ENCODE peak calls at places on chromosomes 1 and 21, in five cellular contexts. One of them, this sample, is unnamed.

GRCh38 chr1:167756760-167757405 is 35.1 kb downstream of the MPZL1 start:
- DNase-seq in IMR-90: peak
- DNase-seq in HepG2: no peak
- DNase-seq in K562: peak
- DNase-seq in H1: no peak
- DNase-seq in this sample: no peak

GRCh38 chr1:47231314-47232186 is 475 bp downstream of the TAL1 start:
- DNase-seq in IMR-90: peak
- DNase-seq in HepG2: no peak
- DNase-seq in K562: peak
- DNase-seq in H1: no peak
- DNase-seq in this sample: no peak

GRCh38 chr1:171913385-171913784 is 72.1 kb downstream of the DNM3 start:
- DNase-seq in IMR-90: no peak
- DNase-seq in HepG2: peak
- DNase-seq in K562: no peak
- DNase-seq in H1: no peak
- DNase-seq in this sample: peak

GRCh38 chr1:4468386-4468785 is 186.0 kb upstream of the AJAP1 start:
- DNase-seq in IMR-90: no peak
- DNase-seq in HepG2: no peak
- DNase-seq in K562: no peak
- DNase-seq in H1: no peak
- DNase-seq in this sample: no peak

GRCh38 chr1:222335586-222335985 is 212.3 kb downstream of the HHIPL2 start:
- DNase-seq in IMR-90: peak
- DNase-seq in HepG2: no peak
- DNase-seq in K562: no peak
- DNase-seq in H1: no peak
- DNase-seq in this sample: no peak

GRCh38 chr1:32622806-32623694 is 27.3 kb downstream of the ZBTB8OS start:
- DNase-seq in IMR-90: no peak
- DNase-seq in HepG2: no peak
- DNase-seq in K562: no peak
- DNase-seq in H1: no peak
- DNase-seq in this sample: no peak

GRCh38 chr1:36256558-36257374 is 32.5 kb downstream of the THRAP3 start:
- DNase-seq in IMR-90: no peak
- DNase-seq in HepG2: no peak
- DNase-seq in K562: no peak
- DNase-seq in H1: no peak
- DNase-seq in this sample: no peak

GRCh38 chr1:235617808-235618207 is 31.8 kb downstream of the GNG4 start:
- DNase-seq in IMR-90: peak
- DNase-seq in HepG2: no peak
- DNase-seq in K562: no peak
- DNase-seq in H1: no peak
- DNase-seq in this sample: no peak

GRCh38 chr1:248421384-248421783 is 18.5 kb downstream of the OR2T1 start:
- DNase-seq in IMR-90: no peak
- DNase-seq in HepG2: no peak
- DNase-seq in K562: no peak
- DNase-seq in H1: no peak
- DNase-seq in this sample: no peak

GRCh38 chr1:56920551-56920950 is 45.3 kb downstream of the C8B start:
- DNase-seq in IMR-90: no peak
- DNase-seq in HepG2: no peak
- DNase-seq in K562: no peak
- DNase-seq in H1: no peak
- DNase-seq in this sample: no peak

GRCh38 chr1:85295654-85296053 is 19.2 kb upstream of the BCL10 start:
- DNase-seq in IMR-90: no peak
- DNase-seq in HepG2: no peak
- DNase-seq in K562: no peak
- DNase-seq in H1: no peak
- DNase-seq in this sample: no peak

GRCh38 chr1:36881071-36881405 is 153.3 kb downstream of the GRIK3 start:
- DNase-seq in IMR-90: no peak
- DNase-seq in HepG2: no peak
- DNase-seq in K562: no peak
- DNase-seq in H1: no peak
- DNase-seq in this sample: no peak

GRCh38 chr1:21238141-21238800 is 52.0 kb downstream of the ECE1 start:
- DNase-seq in IMR-90: peak
- DNase-seq in HepG2: no peak
- DNase-seq in K562: no peak
- DNase-seq in H1: no peak
- DNase-seq in this sample: no peak

GRCh38 chr1:234961468-234962339 is 166.9 kb downstream of the TOMM20 start:
- DNase-seq in IMR-90: peak
- DNase-seq in HepG2: no peak
- DNase-seq in K562: no peak
- DNase-seq in H1: no peak
- DNase-seq in this sample: peak

GRCh38 chr21:44955803-44956175 is 16.0 kb downstream of the SLX9 start:
- DNase-seq in IMR-90: no peak
- DNase-seq in HepG2: no peak
- DNase-seq in K562: no peak
- DNase-seq in H1: no peak
- DNase-seq in this sample: no peak

GRCh38 chr1:47776554-47777156 is 220.5 kb downstream of the TRABD2B start:
- DNase-seq in IMR-90: no peak
- DNase-seq in HepG2: no peak
- DNase-seq in K562: no peak
- DNase-seq in H1: no peak
- DNase-seq in this sample: no peak

GRCh38 chr1:193629875-193630274 is 443.5 kb upstream of the B3GALT2 start:
- DNase-seq in IMR-90: no peak
- DNase-seq in HepG2: no peak
- DNase-seq in K562: no peak
- DNase-seq in H1: no peak
- DNase-seq in this sample: no peak

GRCh38 chr21:24852610-24853195 is 754.6 kb downstream of the MRPL39 start:
- DNase-seq in IMR-90: no peak
- DNase-seq in HepG2: no peak
- DNase-seq in K562: no peak
- DNase-seq in H1: no peak
- DNase-seq in this sample: no peak

GRCh38 chr21:16082038-16082816 is 352.4 kb downstream of the USP25 start:
- DNase-seq in IMR-90: peak
- DNase-seq in HepG2: no peak
- DNase-seq in K562: no peak
- DNase-seq in H1: no peak
- DNase-seq in this sample: no peak

GRCh38 chr1:150973826-150974579 is 632 bp downstream of the CERS2 start:
- DNase-seq in IMR-90: no peak
- DNase-seq in HepG2: no peak
- DNase-seq in K562: no peak
- DNase-seq in H1: no peak
- DNase-seq in this sample: no peak

GRCh38 chr1:150976401-150976821 is 1.8 kb upstream of the CERS2 start:
- DNase-seq in IMR-90: no peak
- DNase-seq in HepG2: no peak
- DNase-seq in K562: peak
- DNase-seq in H1: no peak
- DNase-seq in this sample: no peak

GRCh38 chr1:150976879-150977694 is 2.5 kb upstream of the CERS2 start:
- DNase-seq in IMR-90: no peak
- DNase-seq in HepG2: peak
- DNase-seq in K562: peak
- DNase-seq in H1: no peak
- DNase-seq in this sample: peak

GRCh38 chr1:150973258-150973825 is 1.3 kb downstream of the CERS2 start:
- DNase-seq in IMR-90: no peak
- DNase-seq in HepG2: no peak
- DNase-seq in K562: peak
- DNase-seq in H1: no peak
- DNase-seq in this sample: no peak

GRCh38 chr1:150974580-150975478 is at the start of gene CERS2:
- DNase-seq in IMR-90: peak
- DNase-seq in HepG2: peak
- DNase-seq in K562: peak
- DNase-seq in H1: no peak
- DNase-seq in this sample: peak
- TF ChIP-seq MAFK in IMR-90: no peak
- TF ChIP-seq MAFK in HepG2: no peak
- TF ChIP-seq MAFK in K562: no peak
- TF ChIP-seq MAFK in H1: no peak
- TF ChIP-seq MAFK in this sample: no peak

GRCh38 chr1:204293605-204294365 is 65.9 kb downstream of the PLEKHA6 start:
- DNase-seq in IMR-90: peak
- DNase-seq in HepG2: no peak
- DNase-seq in K562: no peak
- DNase-seq in H1: no peak
- DNase-seq in this sample: no peak
- TF ChIP-seq MAFK in IMR-90: no peak
- TF ChIP-seq MAFK in HepG2: no peak
- TF ChIP-seq MAFK in K562: no peak
- TF ChIP-seq MAFK in H1: no peak
- TF ChIP-seq MAFK in this sample: no peak

GRCh38 chr1:186819140-186819539 is 9.6 kb upstream of the PLA2G4A start:
- DNase-seq in IMR-90: peak
- DNase-seq in HepG2: no peak
- DNase-seq in K562: no peak
- DNase-seq in H1: no peak
- DNase-seq in this sample: no peak
- TF ChIP-seq MAFK in IMR-90: no peak
- TF ChIP-seq MAFK in HepG2: no peak
- TF ChIP-seq MAFK in K562: no peak
- TF ChIP-seq MAFK in H1: no peak
- TF ChIP-seq MAFK in this sample: no peak

GRCh38 chr1:205377355-205377754 is 20.6 kb upstream of the KLHDC8A start:
- DNase-seq in IMR-90: no peak
- DNase-seq in HepG2: no peak
- DNase-seq in K562: no peak
- DNase-seq in H1: no peak
- DNase-seq in this sample: no peak

GRCh38 chr1:205374205-205375078 is 17.7 kb upstream of the KLHDC8A start:
- DNase-seq in IMR-90: peak
- DNase-seq in HepG2: no peak
- DNase-seq in K562: no peak
- DNase-seq in H1: no peak
- DNase-seq in this sample: peak

GRCh38 chr1:205376739-205377138 is 20.0 kb upstream of the KLHDC8A start:
- DNase-seq in IMR-90: no peak
- DNase-seq in HepG2: no peak
- DNase-seq in K562: no peak
- DNase-seq in H1: no peak
- DNase-seq in this sample: peak

GRCh38 chr1:205373022-205373421 is 16.3 kb upstream of the KLHDC8A start:
- DNase-seq in IMR-90: peak
- DNase-seq in HepG2: no peak
- DNase-seq in K562: no peak
- DNase-seq in H1: no peak
- DNase-seq in this sample: no peak

GRCh38 chr1:205375816-205376545 is 19.3 kb upstream of the KLHDC8A start:
- DNase-seq in IMR-90: peak
- DNase-seq in HepG2: peak
- DNase-seq in K562: peak
- DNase-seq in H1: no peak
- DNase-seq in this sample: peak
- TF ChIP-seq MAFK in IMR-90: no peak
- TF ChIP-seq MAFK in HepG2: no peak
- TF ChIP-seq MAFK in K562: no peak
- TF ChIP-seq MAFK in H1: no peak
- TF ChIP-seq MAFK in this sample: no peak

GRCh38 chr1:109164538-109164937 is 49.2 kb upstream of the SARS1 start:
- DNase-seq in IMR-90: no peak
- DNase-seq in HepG2: no peak
- DNase-seq in K562: no peak
- DNase-seq in H1: no peak
- DNase-seq in this sample: no peak
- TF ChIP-seq MAFK in IMR-90: no peak
- TF ChIP-seq MAFK in HepG2: no peak
- TF ChIP-seq MAFK in K562: no peak
- TF ChIP-seq MAFK in H1: no peak
- TF ChIP-seq MAFK in this sample: no peak

DNA sequence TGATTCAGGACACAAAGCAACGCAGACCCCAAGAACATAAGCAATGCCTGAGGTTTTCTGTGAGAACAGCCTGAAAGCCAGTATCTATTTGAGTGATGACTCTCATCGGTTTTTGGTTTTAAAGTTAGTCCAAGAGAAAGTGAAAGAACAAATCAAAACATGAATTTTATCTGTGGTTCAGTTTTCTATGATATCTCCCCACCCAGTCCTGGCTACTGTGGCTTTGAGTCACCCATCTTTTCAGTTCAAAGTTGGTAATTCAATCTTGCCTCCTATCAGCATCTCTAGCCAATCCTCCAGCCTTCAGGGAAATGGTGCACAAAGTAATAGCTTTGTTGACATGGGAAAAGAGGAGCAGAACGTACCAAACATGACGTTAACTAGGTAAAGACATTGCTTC is 40.5 kb upstream of the KRTAP19-8 start:
- DNase-seq in IMR-90: no peak
- DNase-seq in HepG2: no peak
- DNase-seq in K562: no peak
- DNase-seq in H1: no peak
- DNase-seq in this sample: no peak
- TF ChIP-seq MAFK in IMR-90: no peak
- TF ChIP-seq MAFK in HepG2: no peak
- TF ChIP-seq MAFK in K562: no peak
- TF ChIP-seq MAFK in H1: no peak
- TF ChIP-seq MAFK in this sample: no peak

GRCh38 chr1:59075021-59075420 is 221.9 kb upstream of the FGGY start:
- DNase-seq in IMR-90: no peak
- DNase-seq in HepG2: no peak
- DNase-seq in K562: no peak
- DNase-seq in H1: no peak
- DNase-seq in this sample: no peak
- TF ChIP-seq MAFK in IMR-90: no peak
- TF ChIP-seq MAFK in HepG2: no peak
- TF ChIP-seq MAFK in K562: no peak
- TF ChIP-seq MAFK in H1: no peak
- TF ChIP-seq MAFK in this sample: no peak

This sample was measured in A549.